ENCODE peak calls at places on chromosomes 1 and 21, in six cellular contexts. T is Panc1, I is HCT116, G is WERI-Rb-1, W is fibroblast of lung, V is breast epithelium. O is an unnamed sample.

GRCh38 chr1:119714583-119714982 is 2.8 kb downstream of the PHGDH start:
- DNase-seq in T (no peak), I (no peak), G (no peak), W (no peak), V (no peak), O (no peak)

GRCh38 chr1:54318415-54318814 is 87.8 kb downstream of the SSBP3 start:
- DNase-seq in T (no peak), I (no peak), G (peak), W (no peak), V (no peak), O (no peak)

GRCh38 chr1:1827089-1827433 is 48.8 kb upstream of the NADK start:
- DNase-seq in T (no peak), I (no peak), G (no peak), W (peak), V (no peak), O (no peak)

GRCh38 chr1:79255421-79255820 is 248.9 kb upstream of the ADGRL4 start:
- DNase-seq in T (no peak), I (no peak), G (no peak), W (no peak), V (no peak), O (no peak)

GRCh38 chr21:38203229-38203628 is 53.6 kb upstream of the KCNJ15 start:
- DNase-seq in T (no peak), I (no peak), G (no peak), W (no peak), V (no peak), O (no peak)

GRCh38 chr1:43447891-43448708 is 5.6 kb downstream of the HYI start:
- DNase-seq in T (no peak), I (no peak), G (no peak), W (no peak), V (no peak), O (no peak)

GRCh38 chr1:41476807-41477361 is 7.6 kb downstream of the EDN2 start:
- DNase-seq in T (no peak), I (no peak), G (no peak), W (no peak), V (no peak), O (no peak)

GRCh38 chr1:1351511-1352427 is 2.6 kb upstream of the DVL1 start:
- DNase-seq in T (no peak), I (no peak), G (peak), W (peak), V (no peak), O (peak)

GRCh38 chr1:8362701-8363101 is 44.8 kb downstream of the SLC45A1 start:
- DNase-seq in T (no peak), I (no peak), G (no peak), W (no peak), V (no peak), O (no peak)

GRCh38 chr1:27057801-27058647 is 45.4 kb upstream of the TENT5B start:
- DNase-seq in T (no peak), I (no peak), G (no peak), W (no peak), V (peak), O (no peak)

GRCh38 chr1:2091611-2092604 is 41.7 kb downstream of the PRKCZ start:
- DNase-seq in T (no peak), I (no peak), G (peak), W (peak), V (no peak), O (peak)

GRCh38 chr1:9111957-9112356 is 16.9 kb downstream of the GPR157 start:
- DNase-seq in T (no peak), I (no peak), G (no peak), W (no peak), V (no peak), O (no peak)

GRCh38 chr1:164659621-164660414 is 100.8 kb downstream of the PBX1 start:
- DNase-seq in T (no peak), I (peak), G (peak), W (no peak), V (peak), O (no peak)

GRCh38 chr1:100290291-100290690 is 24.3 kb downstream of the RTCA start:
- DNase-seq in T (no peak), I (no peak), G (no peak), W (no peak), V (no peak), O (no peak)

GRCh38 chr1:15243275-15244043 is 3.6 kb upstream of the FHAD1 start:
- DNase-seq in T (no peak), I (no peak), G (no peak), W (peak), V (no peak), O (no peak)

GRCh38 chr1:50620680-50621329 is 197.6 kb upstream of the DMRTA2 start:
- DNase-seq in T (no peak), I (peak), G (no peak), W (peak), V (no peak), O (no peak)

GRCh38 chr1:3518256-3518655 is 63.8 kb downstream of the ARHGEF16 start:
- DNase-seq in T (no peak), I (no peak), G (peak), W (no peak), V (no peak), O (no peak)

GRCh38 chr1:78102082-78102481 is 56.3 kb downstream of the GIPC2 start:
- DNase-seq in T (no peak), I (no peak), G (no peak), W (peak), V (no peak), O (no peak)

GRCh38 chr1:162872981-162873380 is 12.0 kb upstream of the CCDC190 start:
- DNase-seq in T (no peak), I (no peak), G (no peak), W (peak), V (no peak), O (no peak)

GRCh38 chr1:243712242-243712641 is 137.8 kb downstream of the AKT3 start:
- DNase-seq in T (no peak), I (no peak), G (no peak), W (no peak), V (no peak), O (no peak)

GRCh38 chr1:211135342-211135950 is 1.5 kb upstream of the KCNH1 start:
- DNase-seq in T (peak), I (peak), G (no peak), W (peak), V (no peak), O (no peak)

GRCh38 chr1:216822480-216822879 is 99.3 kb upstream of the ESRRG start:
- DNase-seq in T (no peak), I (no peak), G (no peak), W (no peak), V (no peak), O (no peak)

GRCh38 chr1:983736-984475 is 2.0 kb upstream of the PERM1 start:
- DNase-seq in T (no peak), I (no peak), G (peak), W (no peak), V (no peak), O (peak)

GRCh38 chr1:94792876-94793605 is 27.1 kb upstream of the SLC44A3 start:
- DNase-seq in T (no peak), I (no peak), G (no peak), W (peak), V (no peak), O (no peak)

GRCh38 chr1:9388628-9389184 is 96.0 kb downstream of the SPSB1 start:
- DNase-seq in T (no peak), I (peak), G (peak), W (peak), V (no peak), O (no peak)

GRCh38 chr1:166844791-166845190 is 5.5 kb downstream of the POGK start:
- DNase-seq in T (no peak), I (no peak), G (no peak), W (peak), V (no peak), O (no peak)

GRCh38 chr1:166843769-166844596 is 4.7 kb downstream of the POGK start:
- DNase-seq in T (no peak), I (no peak), G (no peak), W (peak), V (no peak), O (no peak)

GRCh38 chr1:166839600-166840308 is 479 bp downstream of the POGK start:
- DNase-seq in T (no peak), I (no peak), G (peak), W (peak), V (peak), O (peak)

GRCh38 chr1:166840309-166841302 is 1.3 kb downstream of the POGK start:
- DNase-seq in T (no peak), I (no peak), G (no peak), W (peak), V (no peak), O (no peak)

DNA sequence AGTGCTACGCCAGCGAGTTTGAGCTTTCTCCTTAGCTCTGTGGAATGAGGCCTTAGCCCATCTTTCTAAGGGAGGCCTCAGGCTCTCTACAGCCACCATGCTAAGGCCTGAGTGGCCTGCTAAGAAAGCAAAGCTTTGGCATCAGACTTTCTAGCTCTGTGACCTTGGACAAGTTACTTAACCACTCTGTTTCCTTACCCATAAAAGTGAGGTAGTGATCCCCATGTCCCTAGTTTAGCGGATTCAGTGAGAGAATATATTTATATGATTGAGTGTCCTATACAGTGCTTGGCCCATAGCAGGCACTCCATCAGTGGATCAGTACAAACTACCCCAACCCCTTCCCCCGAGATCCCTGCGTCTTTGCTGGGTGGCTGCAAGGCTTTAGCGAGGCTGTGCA is 4.0 kb downstream of the POGK start:
- DNase-seq in T (no peak), I (no peak), G (no peak), W (no peak), V (no peak), O (no peak)
- H3K27ac ChIP-seq in T (no peak), I (no peak), G (no peak), W (no peak), V (peak), O (peak)

DNA sequence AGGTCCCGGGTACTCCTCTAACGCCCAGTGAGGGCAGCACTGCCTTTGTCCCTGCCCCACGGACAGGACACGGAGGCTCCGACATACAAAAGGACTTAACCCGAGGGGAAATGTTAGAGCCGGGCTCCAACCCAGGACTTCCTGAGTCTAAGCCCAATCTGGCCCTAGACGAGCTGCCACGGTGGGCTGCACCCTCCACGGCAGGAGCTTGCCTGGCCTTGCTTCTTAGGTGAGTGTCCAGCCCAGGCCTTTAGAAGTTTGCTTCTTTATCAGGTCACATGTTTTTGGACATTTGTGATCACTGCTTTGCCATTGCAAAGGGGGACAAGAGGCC is 11.0 kb upstream of the TMEM200B start:
- DNase-seq in T (no peak), I (no peak), G (no peak), W (no peak), V (no peak), O (no peak)
- TF ChIP-seq CTCF in T (no peak), I (no peak), G (no peak), W (no peak), V (no peak), O (no peak)

GRCh38 chr1:93766451-93766850 is 84.8 kb upstream of the BCAR3 start:
- DNase-seq in T (no peak), I (no peak), G (no peak), W (peak), V (peak), O (no peak)

GRCh38 chr1:93768380-93768863 is 86.8 kb upstream of the BCAR3 start:
- DNase-seq in T (no peak), I (no peak), G (no peak), W (no peak), V (no peak), O (no peak)

GRCh38 chr1:93758842-93759515 is 77.3 kb upstream of the BCAR3 start:
- DNase-seq in T (no peak), I (no peak), G (no peak), W (peak), V (no peak), O (no peak)

GRCh38 chr1:93769767-93770166 is 88.1 kb upstream of the BCAR3 start:
- DNase-seq in T (no peak), I (no peak), G (peak), W (no peak), V (no peak), O (no peak)

GRCh38 chr1:93763981-93764750 is 82.5 kb upstream of the BCAR3 start:
- DNase-seq in T (no peak), I (no peak), G (no peak), W (no peak), V (no peak), O (no peak)
- H3K27ac ChIP-seq in T (peak), I (no peak), G (no peak), W (no peak), V (no peak), O (no peak)

GRCh38 chr1:81729818-81730217 is 70.9 kb upstream of the ADGRL2 start:
- DNase-seq in T (no peak), I (no peak), G (no peak), W (no peak), V (no peak), O (no peak)
- TF ChIP-seq CTCF in T (no peak), I (no peak), G (no peak), W (no peak), V (no peak), O (no peak)

DNA sequence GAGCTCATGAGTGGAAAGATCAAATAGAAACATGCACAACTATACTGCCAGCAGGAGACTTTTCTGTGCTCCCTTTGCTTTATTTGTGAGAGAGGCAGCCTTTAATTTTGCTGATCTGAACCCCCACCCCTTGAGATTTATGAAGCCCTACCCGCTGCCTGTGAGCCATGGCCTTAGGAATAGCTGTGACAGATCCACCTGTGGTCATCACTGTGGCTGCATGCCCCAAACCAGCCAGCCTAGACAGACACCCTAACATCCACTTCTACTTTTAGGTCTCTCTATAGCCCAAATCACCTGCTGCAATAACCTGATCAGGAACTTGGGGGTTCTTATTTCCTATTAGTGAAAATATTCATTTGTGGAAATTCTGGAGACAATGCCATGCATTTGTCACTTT is 196.2 kb downstream of the C1orf94 start:
- DNase-seq in T (no peak), I (no peak), G (no peak), W (no peak), V (no peak), O (no peak)
- H3K27ac ChIP-seq in T (no peak), I (no peak), G (no peak), W (no peak), V (no peak), O (no peak)

O was measured in left ventricle myocardium inferior.